ENCODE peak calls at places on chromosomes 4 and X, in nine cellular contexts. Y is neuronal stem cell; J is heart left ventricle; M is breast epithelium; P is A549; C is astrocyte; E is CD4-positive, alpha-beta memory T cell; U is GM23248; I is H9. S is an unnamed sample.

GRCh38 chrX:41382699-41383645 is 49.0 kb downstream of the DDX3X start:
- DNase-seq in Y (no peak), J (no peak), M (no peak), P (peak; percentile 77), C (peak; percentile 22), E (peak; percentile 68), U (peak; percentile 66), I (no peak), S (no peak)

GRCh38 chrX:1788300-1788911 is 173.5 kb downstream of the ASMT start:
- DNase-seq in Y (no peak), J (no peak), M (no peak), P (no peak), C (no peak), E (no peak), U (no peak), I (no peak), S (no peak)

GRCh38 chrX:109843963-109844751 is 111.1 kb upstream of the ACSL4 start:
- DNase-seq in Y (no peak), J (no peak), M (no peak), P (no peak), C (peak; percentile 66), E (no peak), U (peak; percentile 27), I (no peak), S (no peak)

GRCh38 chrX:138890491-138890890 is 179.0 kb upstream of the FGF13 start:
- DNase-seq in Y (no peak), J (no peak), M (no peak), P (no peak), C (peak; percentile 36), E (no peak), U (peak; percentile 43), I (no peak), S (no peak)

GRCh38 chr4:128517096-128517738 is 229.6 kb upstream of the PGRMC2 start:
- DNase-seq in Y (no peak), J (no peak), M (no peak), P (no peak), C (no peak), E (no peak), U (peak; percentile 77), I (no peak), S (no peak)

GRCh38 chrX:373641-374471 is 12.9 kb downstream of the PPP2R3B start:
- DNase-seq in Y (peak; percentile 52), J (peak; percentile 64), M (no peak), P (peak; percentile 50), C (peak; percentile 42), E (no peak), U (peak; percentile 55), I (peak; percentile 59), S (no peak)

GRCh38 chrX:96440941-96441340 is 243.7 kb upstream of the DIAPH2 start:
- DNase-seq in Y (no peak), J (no peak), M (no peak), P (no peak), C (no peak), E (no peak), U (no peak), I (no peak), S (no peak)

GRCh38 chrX:50638123-50638522 is 167.5 kb upstream of the DGKK start:
- DNase-seq in Y (no peak), J (peak; percentile 84), M (no peak), P (no peak), C (no peak), E (no peak), U (no peak), I (no peak), S (no peak)

GRCh38 chr4:74039065-74039763 is 725 bp upstream of the CXCL3 start:
- DNase-seq in Y (no peak), J (no peak), M (no peak), P (no peak), C (no peak), E (no peak), U (peak; percentile 45), I (no peak), S (no peak)

GRCh38 chr4:35124116-35124515 is 1120.2 kb downstream of the ARAP2 start:
- DNase-seq in Y (no peak), J (no peak), M (no peak), P (no peak), C (peak; percentile 12), E (no peak), U (no peak), I (no peak), S (no peak)

DNA sequence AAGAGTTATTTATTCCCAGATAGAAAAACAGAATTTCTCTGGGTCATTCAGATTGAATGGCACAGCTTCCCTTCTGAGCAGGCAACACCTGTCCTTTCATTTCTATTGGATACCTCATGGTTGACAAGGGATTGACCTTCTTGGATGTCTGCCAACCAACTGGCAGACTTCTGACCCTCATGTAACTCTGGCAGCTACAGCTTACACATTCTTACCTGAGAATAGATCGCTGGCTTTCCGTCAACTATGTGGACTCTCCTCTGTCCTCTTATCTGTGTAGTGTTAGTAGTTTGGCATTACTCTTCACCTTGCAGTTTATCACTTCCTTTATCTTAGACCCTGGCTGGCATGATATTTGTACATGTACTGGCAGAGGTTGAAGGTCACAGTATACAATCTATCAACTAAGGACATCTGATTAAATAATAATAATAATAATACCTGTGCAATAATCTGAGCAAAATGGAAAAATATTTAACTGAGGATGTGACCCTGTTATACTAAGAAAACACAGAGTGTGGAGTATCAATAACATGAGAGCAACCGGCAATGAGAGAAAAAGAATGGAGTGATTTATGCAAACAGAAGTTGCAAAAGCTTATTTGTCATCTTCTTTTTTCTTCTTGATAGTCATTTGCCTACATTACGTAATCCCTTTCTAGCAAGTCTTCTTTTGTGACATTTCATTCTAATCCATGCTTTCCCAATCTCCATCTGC is 1118.2 kb downstream of the ARAP2 start:
- DNase-seq in Y (no peak), J (no peak), M (no peak), P (no peak), C (no peak), E (no peak), U (no peak), I (no peak), S (no peak)
- H3K4me1 ChIP-seq in Y (no peaks in the 10 kb centered on the region), J (no peaks in the 10 kb centered on the region), M (no peaks in the 10 kb centered on the region), P (no peaks in the 10 kb centered on the region), C (no peaks in the 10 kb centered on the region), E (no peaks in the 10 kb centered on the region), U (no peaks in the 10 kb centered on the region), I (no peaks in the 10 kb centered on the region), S (no peaks in the 10 kb centered on the region)

GRCh38 chr4:2261853-2262144 is at the start of gene MXD4:
- DNase-seq in Y (no peak), J (no peak), M (no peak), P (no peak), C (no peak), E (no peak), U (no peak), I (no peak), S (no peak)
- H3K4me1 ChIP-seq in Y (peaks cover 21% of the 10 kb centered on the region), J (peaks cover 77% of the 10 kb centered on the region), M (peaks cover 17% of the 10 kb centered on the region), P (peaks cover 6% of the 10 kb centered on the region), C (peaks cover 13% of the 10 kb centered on the region), E (peaks cover 48% of the 10 kb centered on the region), U (peaks cover 16% of the 10 kb centered on the region), I (peaks cover 2% of the 10 kb centered on the region), S (peaks cover 25% of the 10 kb centered on the region)

DNA sequence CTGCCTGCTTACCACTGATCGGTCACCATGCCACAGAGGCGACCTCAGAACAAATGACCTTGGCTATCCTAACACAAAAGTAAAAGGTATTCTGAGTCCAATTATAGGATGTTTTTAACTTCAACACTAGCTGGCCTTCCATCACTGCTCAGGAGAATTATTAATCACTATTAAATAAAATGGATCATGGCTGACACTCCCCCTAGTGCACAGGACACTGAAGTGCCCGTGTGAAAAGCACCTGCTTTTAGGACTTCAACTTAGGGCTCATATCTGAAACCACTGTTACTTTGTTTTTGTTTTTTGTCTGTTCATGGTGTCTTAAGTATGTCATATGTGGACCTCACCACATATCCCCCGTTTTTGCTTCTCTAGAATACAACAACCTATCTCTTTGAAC is 33.9 kb downstream of the STX18 start:
- DNase-seq in Y (no peak), J (no peak), M (no peak), P (no peak), C (no peak), E (no peak), U (no peak), I (no peak), S (no peak)
- H3K4me1 ChIP-seq in Y (peaks cover 4% of the 10 kb centered on the region), J (peaks cover 5% of the 10 kb centered on the region), M (no peaks in the 10 kb centered on the region), P (no peaks in the 10 kb centered on the region), C (peaks cover 3% of the 10 kb centered on the region), E (no peaks in the 10 kb centered on the region), U (peaks cover 7% of the 10 kb centered on the region), I (no peaks in the 10 kb centered on the region), S (peaks cover 5% of the 10 kb centered on the region)

DNA sequence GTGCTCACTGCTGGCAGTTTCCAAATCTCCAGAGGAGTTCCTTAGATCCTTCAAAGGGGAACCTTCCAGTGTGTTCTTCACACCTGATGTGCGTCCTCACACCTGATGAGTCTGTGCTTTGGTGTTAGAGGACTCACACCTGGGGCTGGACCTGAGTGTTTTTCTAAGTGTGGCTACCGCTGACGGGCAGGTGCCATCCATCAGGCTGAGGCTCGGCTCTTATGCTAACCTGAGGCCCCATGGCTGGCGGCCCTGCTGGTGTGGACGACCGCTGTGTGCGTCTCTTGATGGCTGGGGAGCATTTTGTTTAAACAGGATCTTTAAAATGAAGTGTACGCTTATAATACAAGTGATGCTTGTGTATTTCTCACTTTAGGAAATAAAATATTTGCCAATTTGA is 28.4 kb downstream of the PCGF3 start:
- DNase-seq in Y (no peak), J (peak; percentile 7), M (no peak), P (no peak), C (no peak), E (no peak), U (no peak), I (no peak), S (no peak)
- H3K4me1 ChIP-seq in Y (no peaks in the 10 kb centered on the region), J (no peaks in the 10 kb centered on the region), M (no peaks in the 10 kb centered on the region), P (no peaks in the 10 kb centered on the region), C (no peaks in the 10 kb centered on the region), E (no peaks in the 10 kb centered on the region), U (no peaks in the 10 kb centered on the region), I (no peaks in the 10 kb centered on the region), S (no peaks in the 10 kb centered on the region)

DNA sequence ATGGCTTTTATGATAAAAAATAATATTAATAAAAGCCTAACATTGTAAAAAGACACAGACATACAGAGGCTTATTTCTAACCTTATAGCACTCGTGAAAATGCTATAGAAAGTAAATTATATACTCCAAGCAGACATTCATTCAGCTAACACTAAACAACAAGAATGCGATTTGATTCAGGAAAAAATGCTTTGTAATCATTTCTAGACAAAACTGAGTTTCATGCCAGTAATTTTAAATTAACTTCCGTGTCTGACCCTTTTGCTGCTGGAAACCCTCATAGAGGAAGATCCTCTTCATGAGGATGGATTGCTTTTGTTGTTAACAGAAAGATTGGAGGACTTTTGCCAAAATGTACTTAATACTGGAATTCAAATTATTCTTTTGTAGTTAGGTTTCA is 43.2 kb downstream of the GUCY1A1 start:
- DNase-seq in Y (no peak), J (no peak), M (no peak), P (no peak), C (no peak), E (no peak), U (no peak), I (no peak), S (no peak)
- H3K4me1 ChIP-seq in Y (peaks cover 2% of the 10 kb centered on the region), J (peaks cover 20% of the 10 kb centered on the region), M (no peaks in the 10 kb centered on the region), P (no peaks in the 10 kb centered on the region), C (peaks cover 2% of the 10 kb centered on the region), E (no peaks in the 10 kb centered on the region), U (no peaks in the 10 kb centered on the region), I (no peaks in the 10 kb centered on the region), S (no peaks in the 10 kb centered on the region)

GRCh38 chr4:109648266-109648996 is 54.8 kb downstream of the CASP6 start:
- DNase-seq in Y (no peak), J (no peak), M (no peak), P (no peak), C (no peak), E (peak; percentile 84), U (no peak), I (no peak), S (no peak)
- H3K4me1 ChIP-seq in Y (no peaks in the 10 kb centered on the region), J (no peaks in the 10 kb centered on the region), M (no peaks in the 10 kb centered on the region), P (no peaks in the 10 kb centered on the region), C (no peaks in the 10 kb centered on the region), E (peaks cover 82% of the 10 kb centered on the region), U (no peaks in the 10 kb centered on the region), I (no peaks in the 10 kb centered on the region), S (peaks cover 73% of the 10 kb centered on the region)

GRCh38 chr4:139764192-139764591 is 98.6 kb downstream of the MGST2 start:
- DNase-seq in Y (no peak), J (peak; percentile 69), M (no peak), P (no peak), C (no peak), E (no peak), U (no peak), I (no peak), S (no peak)
- H3K4me1 ChIP-seq in Y (peaks cover 15% of the 10 kb centered on the region), J (peaks cover 56% of the 10 kb centered on the region), M (no peaks in the 10 kb centered on the region), P (no peaks in the 10 kb centered on the region), C (peaks cover 3% of the 10 kb centered on the region), E (no peaks in the 10 kb centered on the region), U (peaks cover 15% of the 10 kb centered on the region), I (no peaks in the 10 kb centered on the region), S (no peaks in the 10 kb centered on the region)

S was measured in CD8-positive, alpha-beta T cell.